ENCODE peak calls at places on chromosomes 16 and 17, in six cellular contexts. S is NCI-H187 treated with DMSO at 0.1 percent for 48 hours, E is PC-9, G is T-cell, F is globus pallidus, L is posterior cingulate gyrus. B is an unnamed sample.
A peak's percentile ranks its signal among the peaks of the same experiment; 100 is the strongest.

GRCh38 chr16:89923640-89924297 is 627 bp downstream of the TUBB3 start:
- DNase-seq in F (no peak), S (no peak), L (no peak), E (no peak), G (no peak), B (no peak)

GRCh38 chr17:80026359-80027042 is 9.2 kb downstream of the TBC1D16 start:
- DNase-seq in S (no peak), E (no peak), L (peak; percentile 22), F (no peak), G (no peak), B (no peak)

GRCh38 chr17:64506201-64506575 is at the start of gene DDX5:
- DNase-seq in E (peak; percentile 98), G (peak; percentile 96), L (peak; percentile 95), F (peak; percentile 94), S (peak; percentile 92), B (peak; percentile 96)

GRCh38 chr16:4362476-4363250 is 9.0 kb upstream of the VASN start:
- DNase-seq in G (no peak), S (no peak), E (no peak), L (peak; percentile 70), F (no peak), B (no peak)

GRCh38 chr17:42387663-42388380 is 420 bp downstream of the STAT3 start:
- DNase-seq in G (peak; percentile 30), L (peak; percentile 30), S (no peak), F (no peak), E (peak; percentile 56), B (no peak)

GRCh38 chr16:31502981-31503380 is 5.2 kb downstream of the RUSF1 start:
- DNase-seq in S (no peak), G (no peak), L (no peak), E (no peak), F (no peak), B (no peak)

GRCh38 chr16:68367891-68368601 is 57.2 kb downstream of the PRMT7 start:
- DNase-seq in G (no peak), S (no peak), F (no peak), E (no peak), L (no peak), B (no peak)

GRCh38 chr17:2017274-2017941 is 7.7 kb downstream of the RTN4RL1 start:
- DNase-seq in E (no peak), G (no peak), S (no peak), L (no peak), F (no peak), B (no peak)

GRCh38 chr17:59764292-59764741 is 56.9 kb downstream of the VMP1 start:
- DNase-seq in G (no peak), L (no peak), F (no peak), S (no peak), E (no peak), B (no peak)

GRCh38 chr17:78908426-78908825 is 5.4 kb upstream of the CEP295NL start:
- DNase-seq in L (no peak), G (no peak), E (no peak), F (no peak), S (no peak), B (no peak)

GRCh38 chr17:59846391-59847165 is 46.2 kb downstream of the TUBD1 start:
- DNase-seq in F (no peak), S (no peak), E (peak; percentile 75), G (no peak), L (peak; percentile 27), B (no peak)

GRCh38 chr17:41772218-41772585 is 14.3 kb downstream of the JUP start:
- DNase-seq in G (no peak), E (peak; percentile 87), F (no peak), L (no peak), S (no peak), B (no peak)

GRCh38 chr16:84220851-84221250 is 19.0 kb downstream of the KCNG4 start:
- DNase-seq in G (no peak), F (no peak), L (no peak), S (no peak), E (no peak), B (no peak)

GRCh38 chr17:60102632-60103047 is 23.9 kb upstream of the HEATR6 start:
- DNase-seq in S (no peak), F (no peak), E (no peak), G (peak; percentile 35), L (no peak), B (peak; percentile 22)

GRCh38 chr16:85491798-85492616 is 121.1 kb upstream of the GSE1 start:
- DNase-seq in G (no peak), S (no peak), E (peak; percentile 88), L (peak; percentile 60), F (peak; percentile 30), B (peak; percentile 26)

GRCh38 chr17:35129973-35130351 is 8.5 kb downstream of the FNDC8 start:
- DNase-seq in S (no peak), L (no peak), G (no peak), E (no peak), F (no peak), B (no peak)

GRCh38 chr16:66964049-66964448 is 3.0 kb downstream of the CES3 start:
- DNase-seq in F (no peak), S (no peak), G (no peak), L (no peak), E (no peak), B (no peak)

GRCh38 chr17:1091885-1092284 is 87.9 kb downstream of the ABR start:
- DNase-seq in S (no peak), F (no peak), L (no peak), E (no peak), G (no peak), B (no peak)

GRCh38 chr17:75064867-75065561 is 18.0 kb downstream of the KCTD2 start:
- DNase-seq in L (no peak), F (no peak), G (no peak), E (no peak), S (no peak), B (no peak)

GRCh38 chr16:14354561-14355351 is 275.3 kb downstream of the PARN start:
- DNase-seq in L (no peak), G (peak; percentile 26), S (no peak), F (peak; percentile 38), E (no peak), B (no peak)

GRCh38 chr16:70691223-70692129 is 5.6 kb upstream of the MTSS2 start:
- DNase-seq in G (no peak), E (no peak), S (no peak), L (peak; percentile 88), F (peak; percentile 82), B (no peak)

GRCh38 chr17:57499648-57500049 is 243.3 kb downstream of the MSI2 start:
- DNase-seq in S (no peak), E (no peak), G (no peak), F (no peak), L (no peak), B (no peak)

GRCh38 chr17:31393749-31394146 is 2.3 kb downstream of the RAB11FIP4 start:
- DNase-seq in F (no peak), E (no peak), S (no peak), L (no peak), G (no peak), B (no peak)

GRCh38 chr16:56589141-56590039 is at the start of gene MT3:
- DNase-seq in S (no peak), F (peak; percentile 64), G (peak; percentile 40), L (peak; percentile 86), E (peak; percentile 48), B (peak; percentile 19)

GRCh38 chr17:67239597-67239996 is 5.4 kb downstream of the HELZ start:
- DNase-seq in L (no peak), S (no peak), E (no peak), G (no peak), F (no peak), B (no peak)

GRCh38 chr16:11032922-11033291 is 88.5 kb downstream of the CLEC16A start:
- DNase-seq in G (no peak), E (no peak), S (no peak), F (peak; percentile 23), L (no peak), B (no peak)

GRCh38 chr17:37743612-37743874 is 1.3 kb downstream of the HNF1B start:
- DNase-seq in F (no peak), E (no peak), L (no peak), G (no peak), S (no peak), B (no peak)

GRCh38 chr17:72515291-72516065 is 394.7 kb downstream of the SOX9 start:
- DNase-seq in S (no peak), E (no peak), F (no peak), G (no peak), L (no peak), B (no peak)

GRCh38 chr16:52581530-52581929 is 34.6 kb upstream of the TOX3 start:
- DNase-seq in L (no peak), E (no peak), S (no peak), G (no peak), F (no peak), B (no peak)

GRCh38 chr16:58734459-58734787 is 307 bp upstream of the GOT2 start:
- DNase-seq in G (no peak), S (no peak), E (no peak), F (no peak), L (no peak), B (no peak)

GRCh38 chr17:4853195-4853762 is 20.1 kb downstream of the MINK1 start:
- DNase-seq in E (no peak), F (no peak), L (no peak), G (no peak), S (no peak), B (peak; percentile 11)

GRCh38 chr17:75684924-75685323 is 17.8 kb downstream of the SAP30BP start:
- DNase-seq in L (no peak), G (no peak), S (no peak), E (peak; percentile 96), F (no peak), B (no peak)